ENCODE peak calls at places on chromosomes 12 and 14, in six cellular contexts. Z, N, G, E, U and F are unnamed samples.

GRCh38 chr12:21429994-21430393 is 7.5 kb upstream of the PYROXD1 start:
- DNase-seq in E (no peak), Z (no peak), U (no peak), N (no peak), G (no peak), F (no peak)

GRCh38 chr12:18595406-18595805 is 142.4 kb downstream of the PLCZ1 start:
- DNase-seq in N (no peak), U (no peak), E (no peak), G (no peak), Z (no peak), F (no peak)

GRCh38 chr12:109892748-109893147 is 7.3 kb upstream of the TCHP start:
- DNase-seq in Z (no peak), U (no peak), E (no peak), N (peak), G (no peak), F (no peak)

GRCh38 chr12:15788266-15789214 is 648 bp downstream of the EPS8 start:
- DNase-seq in U (no peak), E (peak), Z (peak), G (peak), N (peak), F (peak)

GRCh38 chr12:102376251-102376747 is 104.1 kb downstream of the IGF1 start:
- DNase-seq in N (no peak), U (no peak), Z (peak), G (peak), E (no peak), F (no peak)

GRCh38 chr14:51129130-51129529 is 34.2 kb upstream of the TRIM9 start:
- DNase-seq in U (no peak), N (no peak), Z (no peak), G (no peak), E (peak), F (no peak)

GRCh38 chr12:122001379-122002209 is 20.1 kb upstream of the BCL7A start:
- DNase-seq in N (no peak), G (no peak), U (no peak), E (no peak), Z (no peak), F (no peak)

GRCh38 chr12:113016796-113017195 is 38.5 kb downstream of the OAS2 start:
- DNase-seq in N (no peak), E (no peak), U (no peak), Z (no peak), G (no peak), F (no peak)

GRCh38 chr12:6341439-6342139 is at the start of gene TNFRSF1A:
- DNase-seq in G (peak), E (peak), U (peak), N (peak), Z (peak), F (peak)

GRCh38 chr12:52820521-52820920 is 6.6 kb upstream of the KRT4 start:
- DNase-seq in U (no peak), Z (no peak), G (no peak), N (no peak), E (no peak), F (no peak)

GRCh38 chr12:32104572-32105355 is 1.9 kb upstream of the BICD1 start:
- DNase-seq in E (no peak), Z (no peak), N (no peak), G (no peak), U (no peak), F (no peak)

GRCh38 chr12:110670161-110670701 is 18.7 kb downstream of the HVCN1 start:
- DNase-seq in E (no peak), Z (no peak), N (peak), U (no peak), G (no peak), F (no peak)

GRCh38 chr14:87901652-87902051 is 91.3 kb downstream of the GALC start:
- DNase-seq in N (no peak), Z (no peak), U (no peak), E (no peak), G (no peak), F (no peak)

DNA sequence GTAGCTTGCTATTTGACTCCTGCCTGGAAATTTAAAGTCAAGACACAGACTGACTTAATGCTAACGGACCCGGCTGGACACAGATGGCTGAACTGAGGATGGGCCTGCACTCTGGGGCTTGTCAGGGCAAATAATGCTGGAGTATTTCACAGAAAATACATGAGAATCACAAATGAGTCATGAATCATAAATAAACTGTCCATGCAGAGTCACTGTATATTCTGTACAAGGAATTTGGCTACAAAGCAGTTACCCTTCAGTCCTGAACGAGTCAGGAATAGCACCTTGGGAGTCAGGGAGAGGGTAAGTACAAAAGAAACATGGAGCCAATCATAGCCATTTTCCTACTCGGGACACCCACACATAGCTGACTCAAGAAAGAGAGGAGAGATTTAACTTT is 683.1 kb upstream of the FOXG1 start:
- DNase-seq in E (no peak), N (no peak), U (no peak), Z (no peak), G (peak), F (no peak)
- H3K4me3 ChIP-seq in E (no peak), N (no peak), U (no peak), Z (no peak), G (no peak), F (no peak)

GRCh38 chr12:107108995-107109508 is 15.7 kb upstream of the CRY1 start:
- DNase-seq in E (no peak), N (no peak), Z (no peak), U (no peak), G (no peak), F (no peak)

GRCh38 chr12:107107381-107107780 is 14.0 kb upstream of the CRY1 start:
- DNase-seq in G (no peak), Z (no peak), E (no peak), N (no peak), U (no peak), F (no peak)

GRCh38 chr12:107110519-107110859 is 17.1 kb upstream of the CRY1 start:
- DNase-seq in N (no peak), Z (no peak), G (no peak), U (no peak), E (no peak), F (no peak)

GRCh38 chr12:107111314-107111713 is 18.0 kb upstream of the CRY1 start:
- DNase-seq in Z (no peak), E (no peak), U (no peak), G (no peak), N (no peak), F (no peak)

GRCh38 chr12:107109726-107110518 is 16.6 kb upstream of the CRY1 start:
- DNase-seq in G (peak), U (no peak), Z (no peak), N (no peak), E (no peak), F (no peak)
- H3K4me3 ChIP-seq in G (no peak), U (no peak), Z (no peak), N (no peak), E (no peak), F (no peak)

GRCh38 chr12:95126076-95126475 is 52.7 kb upstream of the NR2C1 start:
- DNase-seq in U (no peak), N (no peak), E (no peak), Z (no peak), G (no peak), F (no peak)
- H3K4me3 ChIP-seq in U (no peak), N (no peak), E (no peak), Z (no peak), G (no peak), F (no peak)

GRCh38 chr12:54004841-54005530 is 3.8 kb upstream of the HOXC8 start:
- DNase-seq in N (no peak), E (no peak), G (peak), U (no peak), Z (no peak), F (no peak)
- H3K4me3 ChIP-seq in N (no peak), E (no peak), G (peak), U (no peak), Z (no peak), F (no peak)

DNA sequence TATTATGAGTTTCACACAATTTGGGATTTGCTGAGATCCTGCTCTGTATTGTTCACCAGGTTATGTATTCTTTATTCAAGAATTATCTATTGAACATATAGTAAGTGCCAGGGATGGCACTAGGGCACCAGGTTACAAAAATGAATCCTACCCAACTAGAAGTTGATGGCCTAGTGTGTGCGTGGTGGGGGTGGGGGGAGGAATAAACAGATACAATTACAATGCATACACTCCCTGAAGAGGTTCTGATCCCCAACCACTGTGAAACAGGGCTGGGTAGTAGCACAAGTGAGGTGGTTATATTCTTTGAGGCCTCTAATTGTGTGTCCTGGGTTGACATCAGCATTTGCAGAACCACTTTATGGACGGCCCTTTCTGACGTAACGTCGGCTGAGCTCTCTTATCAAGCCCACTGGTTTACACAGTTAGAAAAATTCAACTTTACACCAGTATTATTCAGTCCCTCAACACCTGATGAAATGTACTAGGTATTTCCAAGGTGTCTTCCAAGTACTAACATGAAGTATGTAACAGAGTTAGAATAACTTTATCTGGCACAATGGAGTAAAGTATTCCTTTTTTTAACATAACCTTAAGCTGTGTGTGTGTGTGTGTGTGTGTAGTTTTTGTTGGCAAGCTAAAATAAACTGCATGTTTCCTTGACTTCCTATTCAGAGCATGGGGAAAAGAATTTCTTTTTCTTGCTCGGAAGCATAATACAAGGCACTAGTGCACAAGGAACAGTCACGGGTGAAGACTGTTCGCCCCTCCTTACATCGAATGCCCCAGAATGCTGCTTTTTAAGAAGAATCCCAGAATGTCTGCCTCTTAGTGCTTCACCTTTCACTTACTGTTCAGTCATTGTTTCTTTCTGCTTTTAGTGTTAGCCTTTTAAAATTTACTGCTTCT is 8.1 kb upstream of the GLRX5 start:
- DNase-seq in G (peak), U (no peak), Z (peak), E (no peak), N (no peak), F (no peak)
- H3K4me3 ChIP-seq in G (no peak), U (peak), Z (no peak), E (no peak), N (no peak), F (no peak)

DNA sequence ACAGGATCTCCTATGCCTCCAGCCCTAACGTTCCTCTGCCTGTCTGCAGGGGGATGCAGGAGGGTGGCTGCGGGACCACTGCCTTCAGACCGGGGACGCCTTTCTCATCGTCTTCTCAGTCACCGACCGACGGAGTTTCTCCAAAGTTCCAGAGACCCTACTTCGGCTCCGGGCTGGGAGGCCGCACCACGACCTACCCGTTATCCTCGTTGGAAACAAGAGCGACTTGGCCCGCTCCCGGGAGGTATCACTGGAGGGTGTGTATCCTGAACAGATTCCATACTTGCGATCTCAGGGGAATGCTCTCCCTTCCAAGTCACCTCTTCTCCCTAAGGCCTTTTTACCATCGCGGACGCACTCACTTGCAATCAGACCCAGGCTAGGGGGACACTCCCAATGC is 3.0 kb downstream of the REM2 start:
- DNase-seq in U (no peak), N (no peak), G (no peak), Z (no peak), E (no peak), F (no peak)
- H3K4me3 ChIP-seq in U (no peak), N (peak), G (no peak), Z (no peak), E (peak), F (no peak)